ENCODE peak calls at places on chromosomes 13 and 19, in four cellular contexts. I is body of pancreas, N is uterus, R is adrenal gland. K is an unnamed sample. For H3K27me3, the result is how much of the 10 kb centered on the place peaks cover.

GRCh38 chr19:6632002-6632621 is 37.8 kb downstream of the TNFSF14 start:
- DNase-seq in R (peak), I (peak), N (peak), K (peak)

GRCh38 chr19:47404334-47405196 is 14.8 kb downstream of the MEIS3 start:
- DNase-seq in I (no peak), N (no peak), R (no peak), K (no peak)

GRCh38 chr13:45446181-45446580 is 18.6 kb upstream of the COG3 start:
- DNase-seq in N (no peak), I (no peak), R (no peak), K (no peak)

GRCh38 chr19:44684892-44685847 is 13.8 kb upstream of the CEACAM16 start:
- DNase-seq in N (no peak), I (no peak), R (peak), K (no peak)

GRCh38 chr13:32863596-32863995 is 152.6 kb upstream of the KL start:
- DNase-seq in I (no peak), N (no peak), R (no peak), K (no peak)

GRCh38 chr19:48445256-48445605 is 552 bp upstream of the GRWD1 start:
- DNase-seq in N (no peak), R (peak), I (no peak), K (no peak)

GRCh38 chr13:45327253-45327954 is 13.6 kb downstream of the TPT1 start:
- DNase-seq in I (no peak), N (no peak), R (no peak), K (no peak)

GRCh38 chr13:44649118-44649455 is 73.0 kb upstream of the TSC22D1 start:
- DNase-seq in I (no peak), N (no peak), R (no peak), K (no peak)

GRCh38 chr13:31172535-31172934 is 10.8 kb upstream of the HSPH1 start:
- DNase-seq in I (no peak), N (no peak), R (no peak), K (no peak)

GRCh38 chr13:74251778-74252519 is 117.7 kb upstream of the KLF12 start:
- DNase-seq in I (no peak), R (no peak), N (no peak), K (no peak)

GRCh38 chr13:20263393-20264044 is 31.4 kb upstream of the GJB6 start:
- DNase-seq in R (no peak), I (no peak), N (no peak), K (no peak)

GRCh38 chr13:39612023-39612637 is 9.1 kb upstream of the LHFPL6 start:
- DNase-seq in R (peak), N (peak), I (peak), K (no peak)

GRCh38 chr13:103210348-103210747 is 144.1 kb upstream of the SLC10A2 start:
- DNase-seq in R (no peak), I (no peak), N (no peak), K (no peak)

GRCh38 chr19:48999481-49000325 is 6.0 kb downstream of the RUVBL2 start:
- DNase-seq in N (no peak), I (peak), R (peak), K (no peak)

GRCh38 chr13:50323440-50324070 is 308.3 kb downstream of the KCNRG start:
- DNase-seq in N (no peak), R (no peak), I (no peak), K (no peak)

GRCh38 chr19:19510432-19510831 is 4.9 kb downstream of the TSSK6 start:
- DNase-seq in R (peak), N (no peak), I (no peak), K (no peak)

GRCh38 chr13:111115841-111116500 is 861 bp downstream of the ARHGEF7 start:
- DNase-seq in R (peak), N (peak), I (peak), K (no peak)
- H3K4me3 ChIP-seq in R (peak), N (peak), I (no peak), K (peak)

GRCh38 chr19:50820549-50821247 is 2.9 kb downstream of the KLK1 start:
- DNase-seq in R (no peak), N (no peak), I (peak), K (no peak)

GRCh38 chr19:50821248-50821612 is 2.4 kb downstream of the KLK1 start:
- DNase-seq in N (no peak), R (no peak), I (no peak), K (no peak)

GRCh38 chr19:50822661-50823208 is 852 bp downstream of the KLK1 start:
- DNase-seq in I (no peak), R (no peak), N (no peak), K (no peak)

GRCh38 chr19:50820086-50820485 is 3.5 kb downstream of the KLK1 start:
- DNase-seq in N (no peak), R (no peak), I (no peak), K (no peak)

DNA sequence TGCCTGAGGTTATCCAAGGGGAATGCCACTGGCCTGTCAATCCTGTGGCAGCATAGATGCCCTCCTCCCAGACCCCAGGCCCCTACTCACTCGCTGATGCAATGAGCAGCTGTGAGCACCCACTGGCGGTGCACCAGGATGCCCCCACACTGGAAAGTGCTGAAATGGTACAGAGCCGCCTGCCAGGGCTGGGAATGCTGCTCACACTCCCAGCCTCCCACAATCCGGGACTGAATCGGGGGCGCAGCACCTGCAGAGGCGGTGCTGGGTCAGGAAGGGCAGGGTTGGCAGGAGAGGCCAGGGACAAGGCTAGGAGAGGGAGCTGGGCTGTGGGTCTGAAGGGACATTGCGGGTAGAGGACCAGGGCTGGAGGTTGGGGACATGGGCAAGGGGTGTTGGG is 2.0 kb downstream of the KLK1 start:
- DNase-seq in N (no peak), R (no peak), I (peak), K (no peak)
- H3K27me3 ChIP-seq in N (under half), R (under half), I (under half), K (under half)

GRCh38 chr19:13102666-13103584 is at the start of gene LYL1:
- DNase-seq in N (peak), I (no peak), R (peak), K (no peak)
- TF ChIP-seq POLR2A in N (peak), I (peak), R (peak), K (no peak)

GRCh38 chr19:34096020-34096915 is 76.0 kb upstream of the LSM14A start:
- DNase-seq in N (no peak), I (no peak), R (no peak), K (no peak)
- H3K4me3 ChIP-seq in N (no peak), I (no peak), R (no peak), K (no peak)

DNA sequence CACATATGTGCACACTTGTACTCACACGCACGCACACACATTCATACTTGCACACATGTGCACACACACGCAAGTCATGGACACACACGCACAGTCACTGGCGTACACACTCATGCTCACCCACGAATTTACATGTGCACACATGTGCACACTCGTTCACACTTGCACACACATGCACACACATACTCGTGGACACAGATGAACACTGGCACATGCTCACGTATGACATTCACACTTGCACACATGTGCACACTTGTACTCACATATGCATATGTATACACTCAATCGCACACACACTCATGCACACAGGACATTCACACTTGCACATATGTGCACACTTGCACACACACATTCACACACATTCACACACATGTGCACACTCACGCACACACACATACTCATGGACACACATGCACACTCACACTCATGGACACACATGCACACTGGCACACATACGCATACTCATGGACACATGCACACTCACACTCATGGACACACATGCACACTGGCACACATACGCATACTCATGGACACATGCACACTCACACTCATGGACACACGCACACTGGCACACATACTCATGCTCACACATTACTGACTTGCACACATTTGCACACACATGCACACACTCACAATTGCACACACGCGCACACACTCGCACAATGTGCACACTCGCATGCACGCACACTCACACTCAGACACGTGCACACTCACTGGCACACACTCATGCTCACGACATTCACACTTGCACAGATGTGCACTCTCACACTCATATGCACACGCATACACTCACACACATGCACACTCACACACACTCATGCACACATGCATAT is 9.5 kb downstream of the SBK2 start:
- DNase-seq in I (no peak), R (no peak), N (no peak), K (no peak)
- H3K27me3 ChIP-seq in I (under half), R (under half), N (under half), K (under half)

GRCh38 chr13:110126391-110126961 is 180.5 kb downstream of the COL4A1 start:
- DNase-seq in I (no peak), N (peak), R (peak), K (no peak)
- TF ChIP-seq POLR2A in I (no peak), N (no peak), R (peak), K (no peak)

DNA sequence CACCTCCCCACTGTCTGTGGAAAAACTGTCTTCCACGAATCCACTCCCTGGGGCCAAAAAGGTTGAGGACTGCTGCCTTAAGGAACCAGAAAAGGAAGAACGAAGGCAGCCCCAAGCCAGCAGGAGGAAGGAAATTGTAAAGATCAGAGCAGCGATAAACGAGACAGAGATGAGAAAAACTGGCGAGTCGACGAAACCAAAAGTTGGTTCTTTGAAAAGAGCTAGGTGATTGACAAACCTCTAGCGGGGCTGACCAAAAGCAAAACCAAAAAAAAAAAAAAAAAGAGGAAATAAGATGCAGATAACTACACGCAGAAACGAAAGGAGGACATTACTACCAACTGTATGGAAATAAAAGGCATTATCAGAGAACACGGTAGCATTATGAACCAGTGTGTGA is 76.9 kb downstream of the GADD45B start:
- DNase-seq in R (peak), I (no peak), N (no peak), K (no peak)
- H3K4me3 ChIP-seq in R (no peak), I (no peak), N (peak), K (no peak)

DNA sequence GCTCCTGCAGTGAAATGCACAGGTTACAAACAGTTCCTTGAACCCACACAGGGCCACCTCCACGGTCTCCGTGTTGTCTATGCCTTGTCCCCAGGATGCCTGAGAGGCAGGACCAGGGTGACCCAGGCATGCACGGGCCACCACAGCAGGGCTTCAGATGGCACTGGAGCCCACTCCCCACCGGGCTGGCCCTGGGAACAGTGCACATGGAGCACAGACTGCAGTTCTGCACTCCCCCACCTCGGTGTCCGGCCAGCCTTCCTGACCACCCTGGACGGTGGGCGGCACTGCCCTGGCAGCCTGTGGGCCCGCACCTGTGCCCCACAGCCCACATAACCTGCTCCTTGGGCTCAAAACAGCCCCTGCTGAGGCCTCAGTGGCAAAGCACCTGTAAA is 14.3 kb upstream of the SLC35E1 start:
- DNase-seq in I (no peak), N (no peak), R (no peak), K (no peak)
- H3K27me3 ChIP-seq in I (under half), N (under half), R (under half), K (under half)

GRCh38 chr19:18312021-18312534 is 10.8 kb downstream of the LSM4 start:
- DNase-seq in N (no peak), I (no peak), R (no peak), K (no peak)
- TF ChIP-seq POLR2A in N (no peak), I (no peak), R (no peak), K (no peak)

K was measured in esophagus squamous epithelium.